ENCODE peak calls at places on chromosome 10, in six cellular contexts. K is suprapubic skin, G is BE2C, F is LoVo, J is M059J, A is foreskin fibroblast. X is an unnamed sample.

GRCh38 chr10:34187201-34187600 is 627.9 kb downstream of the PARD3 start:
- DNase-seq in K (no peak), G (no peak), F (no peak), J (peak; percentile 56), A (peak; percentile 38), X (no peak)

GRCh38 chr10:48535416-48536225 is 69.3 kb downstream of the ARHGAP22 start:
- DNase-seq in K (no peak), G (no peak), F (no peak), J (no peak), A (no peak), X (no peak)

GRCh38 chr10:85651507-85651902 is 715.1 kb downstream of the GRID1 start:
- DNase-seq in K (no peak), G (no peak), F (no peak), J (peak; percentile 4), A (no peak), X (no peak)

GRCh38 chr10:91924212-91925021 is 847 bp downstream of the BTAF1 start:
- DNase-seq in K (no peak), G (no peak), F (no peak), J (peak; percentile 25), A (no peak), X (peak; percentile 54)

GRCh38 chr10:119428789-119429188 is 113.7 kb downstream of the RGS10 start:
- DNase-seq in K (no peak), G (no peak), F (peak; percentile 24), J (no peak), A (no peak), X (no peak)

GRCh38 chr10:34955391-34955790 is 134.8 kb downstream of the CUL2 start:
- DNase-seq in K (no peak), G (no peak), F (no peak), J (peak; percentile 23), A (no peak), X (no peak)

GRCh38 chr10:91409069-91409868 is 875 bp upstream of the HECTD2 start:
- DNase-seq in K (peak; percentile 90), G (peak; percentile 78), F (peak; percentile 53), J (peak; percentile 85), A (peak; percentile 76), X (peak; percentile 40)

GRCh38 chr10:110995301-110995700 is 75.9 kb downstream of the SHOC2 start:
- DNase-seq in K (no peak), G (no peak), F (no peak), J (no peak), A (no peak), X (no peak)

GRCh38 chr10:44935201-44935960 is 24.2 kb upstream of the RASSF4 start:
- DNase-seq in K (no peak), G (no peak), F (no peak), J (peak; percentile 88), A (peak; percentile 78), X (no peak)

GRCh38 chr10:3355536-3355935 is 183.0 kb upstream of the PITRM1 start:
- DNase-seq in K (no peak), G (no peak), F (no peak), J (no peak), A (no peak), X (no peak)

GRCh38 chr10:127563718-127564553 is 14.8 kb downstream of the NPS start:
- DNase-seq in K (no peak), G (peak; percentile 25), F (no peak), J (peak; percentile 7), A (no peak), X (peak; percentile 78)

GRCh38 chr10:132855889-132856288 is 69.9 kb upstream of the NKX6-2 start:
- DNase-seq in K (no peak), G (no peak), F (no peak), J (no peak), A (no peak), X (no peak)

GRCh38 chr10:112227331-112227961 is 43.9 kb upstream of the GPAM start:
- DNase-seq in K (no peak), G (no peak), F (no peak), J (peak; percentile 73), A (peak; percentile 19), X (no peak)

GRCh38 chr10:111297351-111297848 is 220.6 kb downstream of the ADRA2A start:
- DNase-seq in K (no peak), G (no peak), F (no peak), J (peak; percentile 10), A (no peak), X (no peak)

GRCh38 chr10:13950543-13950939 is 363.8 kb downstream of the PRPF18 start:
- DNase-seq in K (no peak), G (no peak), F (no peak), J (no peak), A (no peak), X (no peak)

GRCh38 chr10:116880716-116881440 is 31.6 kb downstream of the ENO4 start:
- DNase-seq in K (no peak), G (no peak), F (no peak), J (peak; percentile 61), A (no peak), X (no peak)

GRCh38 chr10:34743804-34744203 is 71.3 kb downstream of the PARD3 start:
- DNase-seq in K (no peak), G (peak; percentile 41), F (no peak), J (no peak), A (peak; percentile 54), X (no peak)

GRCh38 chr10:132862485-132863420 is 76.8 kb upstream of the NKX6-2 start:
- DNase-seq in K (peak; percentile 50), G (no peak), F (no peak), J (no peak), A (no peak), X (no peak)

GRCh38 chr10:71864861-71865473 is 13.9 kb upstream of the PSAP start:
- DNase-seq in K (no peak), G (no peak), F (no peak), J (peak; percentile 82), A (peak; percentile 76), X (no peak)

GRCh38 chr10:110269641-110270318 is 34.9 kb downstream of the SMNDC1 start:
- DNase-seq in K (no peak), G (no peak), F (no peak), J (no peak), A (no peak), X (no peak)

GRCh38 chr10:29356931-29357330 is 68.1 kb downstream of the LYZL1 start:
- DNase-seq in K (no peak), G (no peak), F (no peak), J (peak; percentile 85), A (no peak), X (no peak)

GRCh38 chr10:77334501-77334900 is 303.1 kb downstream of the KCNMA1 start:
- DNase-seq in K (no peak), G (no peak), F (no peak), J (no peak), A (no peak), X (no peak)

GRCh38 chr10:29876008-29876555 is 183.3 kb downstream of the JCAD start:
- DNase-seq in K (no peak), G (no peak), F (no peak), J (no peak), A (no peak), X (no peak)

GRCh38 chr10:25615926-25616325 is 318.1 kb upstream of the MYO3A start:
- DNase-seq in K (no peak), G (no peak), F (no peak), J (no peak), A (no peak), X (no peak)

GRCh38 chr10:72328045-72328828 is 26.5 kb downstream of the DNAJB12 start:
- DNase-seq in K (peak; percentile 80), G (peak; percentile 81), F (peak; percentile 56), J (peak; percentile 70), A (peak; percentile 64), X (peak; percentile 78)

GRCh38 chr10:26334932-26335573 is 103.1 kb upstream of the APBB1IP start:
- DNase-seq in K (peak; percentile 64), G (peak; percentile 40), F (peak; percentile 67), J (peak; percentile 65), A (peak; percentile 3), X (peak; percentile 93)

GRCh38 chr10:59708816-59709471 is 706 bp downstream of the SLC16A9 start:
- DNase-seq in K (no peak), G (peak; percentile 37), F (peak; percentile 50), J (no peak), A (no peak), X (no peak)

GRCh38 chr10:73887038-73888015 is 13.0 kb upstream of the CAMK2G start:
- DNase-seq in K (peak; percentile 84), G (peak; percentile 65), F (peak; percentile 97), J (peak; percentile 96), A (peak; percentile 95), X (no peak)

GRCh38 chr10:119578355-119578754 is 18.4 kb downstream of the TIAL1 start:
- DNase-seq in K (no peak), G (no peak), F (no peak), J (no peak), A (no peak), X (no peak)

GRCh38 chr10:79938728-79939380 is 10.1 kb downstream of the SFTPD start:
- DNase-seq in K (no peak), G (peak; percentile 15), F (no peak), J (no peak), A (no peak), X (peak; percentile 90)

GRCh38 chr10:73099141-73099540 is 2.5 kb upstream of the P4HA1 start:
- DNase-seq in K (no peak), G (no peak), F (no peak), J (no peak), A (no peak), X (no peak)

GRCh38 chr10:77873558-77874380 is 52.8 kb downstream of the DLG5 start:
- DNase-seq in K (peak; percentile 78), G (no peak), F (peak; percentile 77), J (peak; percentile 96), A (peak; percentile 51), X (peak; percentile 90)

GRCh38 chr10:29681700-29682444 is 47.1 kb upstream of the SVIL start:
- DNase-seq in K (no peak), G (no peak), F (no peak), J (no peak), A (no peak), X (no peak)

GRCh38 chr10:112369495-112370423 is 4.2 kb upstream of the ACSL5 start:
- DNase-seq in K (no peak), G (no peak), F (no peak), J (no peak), A (no peak), X (no peak)

GRCh38 chr10:62625484-62625883 is 179.0 kb upstream of the ADO start:
- DNase-seq in K (no peak), G (no peak), F (no peak), J (no peak), A (no peak), X (no peak)

GRCh38 chr10:8044908-8045727 is 9.4 kb upstream of the GATA3 start:
- DNase-seq in K (no peak), G (peak; percentile 61), F (no peak), J (peak; percentile 24), A (no peak), X (no peak)

GRCh38 chr10:14450041-14450491 is 119.3 kb upstream of the FRMD4A start:
- DNase-seq in K (no peak), G (no peak), F (no peak), J (peak; percentile 81), A (no peak), X (no peak)

GRCh38 chr10:127117125-127117524 is 79.3 kb downstream of the INSYN2A start:
- DNase-seq in K (no peak), G (no peak), F (peak; percentile 13), J (peak; percentile 28), A (peak; percentile 41), X (peak; percentile 72)